ENCODE peak calls at places on chromosomes 11 and 22, in eight cellular contexts. One of them, this sample, is unnamed.

GRCh38 chr11:115642660-115643059 is 138.4 kb upstream of the CADM1 start:
- DNase-seq in hepatocyte: no peak
- DNase-seq in NCI-H774: no peak
- DNase-seq in T-cell: no peak
- DNase-seq in SHP77: no peak
- DNase-seq in hypothalamus: no peak
- DNase-seq in KBM-7: no peak
- DNase-seq in NCI-H510A treated with DMSO at 0.1 percent for 48 hours: peak
- DNase-seq in this sample: no peak

GRCh38 chr11:91956711-91957110 is 267.9 kb upstream of the FAT3 start:
- DNase-seq in hepatocyte: no peak
- DNase-seq in NCI-H774: no peak
- DNase-seq in T-cell: no peak
- DNase-seq in SHP77: no peak
- DNase-seq in hypothalamus: no peak
- DNase-seq in KBM-7: no peak
- DNase-seq in NCI-H510A treated with DMSO at 0.1 percent for 48 hours: no peak
- DNase-seq in this sample: no peak

GRCh38 chr11:74534216-74534615 is 40.7 kb upstream of the LIPT2 start:
- DNase-seq in hepatocyte: no peak
- DNase-seq in NCI-H774: no peak
- DNase-seq in T-cell: no peak
- DNase-seq in SHP77: no peak
- DNase-seq in hypothalamus: no peak
- DNase-seq in KBM-7: no peak
- DNase-seq in NCI-H510A treated with DMSO at 0.1 percent for 48 hours: no peak
- DNase-seq in this sample: no peak

GRCh38 chr11:36868380-36868779 is 270.3 kb upstream of the RAG2 start:
- DNase-seq in hepatocyte: no peak
- DNase-seq in NCI-H774: no peak
- DNase-seq in T-cell: no peak
- DNase-seq in SHP77: no peak
- DNase-seq in hypothalamus: no peak
- DNase-seq in KBM-7: no peak
- DNase-seq in NCI-H510A treated with DMSO at 0.1 percent for 48 hours: no peak
- DNase-seq in this sample: no peak

GRCh38 chr22:46547883-46548244 is 10.4 kb upstream of the CELSR1 start:
- DNase-seq in hepatocyte: peak
- DNase-seq in NCI-H774: no peak
- DNase-seq in T-cell: no peak
- DNase-seq in SHP77: no peak
- DNase-seq in hypothalamus: no peak
- DNase-seq in KBM-7: no peak
- DNase-seq in NCI-H510A treated with DMSO at 0.1 percent for 48 hours: no peak
- DNase-seq in this sample: no peak

GRCh38 chr22:47221840-47222615 is 459.6 kb downstream of the TBC1D22A start:
- DNase-seq in hepatocyte: no peak
- DNase-seq in NCI-H774: no peak
- DNase-seq in T-cell: no peak
- DNase-seq in SHP77: no peak
- DNase-seq in hypothalamus: no peak
- DNase-seq in KBM-7: no peak
- DNase-seq in NCI-H510A treated with DMSO at 0.1 percent for 48 hours: no peak
- DNase-seq in this sample: no peak

GRCh38 chr22:44391481-44392445 is 79.0 kb upstream of the SHISAL1 start:
- DNase-seq in hepatocyte: no peak
- DNase-seq in NCI-H774: no peak
- DNase-seq in T-cell: no peak
- DNase-seq in SHP77: no peak
- DNase-seq in hypothalamus: no peak
- DNase-seq in KBM-7: no peak
- DNase-seq in NCI-H510A treated with DMSO at 0.1 percent for 48 hours: no peak
- DNase-seq in this sample: no peak

GRCh38 chr22:48192071-48192470 is 1429.6 kb downstream of the TBC1D22A start:
- DNase-seq in hepatocyte: no peak
- DNase-seq in NCI-H774: no peak
- DNase-seq in T-cell: no peak
- DNase-seq in SHP77: no peak
- DNase-seq in hypothalamus: no peak
- DNase-seq in KBM-7: no peak
- DNase-seq in NCI-H510A treated with DMSO at 0.1 percent for 48 hours: no peak
- DNase-seq in this sample: no peak

GRCh38 chr11:16397355-16397754 is 41.0 kb upstream of the SOX6 start:
- DNase-seq in hepatocyte: no peak
- DNase-seq in NCI-H774: no peak
- DNase-seq in T-cell: no peak
- DNase-seq in SHP77: no peak
- DNase-seq in hypothalamus: no peak
- DNase-seq in KBM-7: no peak
- DNase-seq in NCI-H510A treated with DMSO at 0.1 percent for 48 hours: no peak
- DNase-seq in this sample: no peak

GRCh38 chr11:19769820-19770219 is 57.2 kb downstream of the NAV2 start:
- DNase-seq in hepatocyte: no peak
- DNase-seq in NCI-H774: no peak
- DNase-seq in T-cell: no peak
- DNase-seq in SHP77: no peak
- DNase-seq in hypothalamus: no peak
- DNase-seq in KBM-7: no peak
- DNase-seq in NCI-H510A treated with DMSO at 0.1 percent for 48 hours: no peak
- DNase-seq in this sample: no peak

GRCh38 chr11:76916712-76917111 is 56.0 kb downstream of the ACER3 start:
- DNase-seq in hepatocyte: peak
- DNase-seq in NCI-H774: no peak
- DNase-seq in T-cell: no peak
- DNase-seq in SHP77: no peak
- DNase-seq in hypothalamus: no peak
- DNase-seq in KBM-7: no peak
- DNase-seq in NCI-H510A treated with DMSO at 0.1 percent for 48 hours: no peak
- DNase-seq in this sample: no peak

GRCh38 chr11:125080531-125080911 is 17.4 kb downstream of the SLC37A2 start:
- DNase-seq in hepatocyte: no peak
- DNase-seq in NCI-H774: no peak
- DNase-seq in T-cell: no peak
- DNase-seq in SHP77: no peak
- DNase-seq in hypothalamus: no peak
- DNase-seq in KBM-7: no peak
- DNase-seq in NCI-H510A treated with DMSO at 0.1 percent for 48 hours: no peak
- DNase-seq in this sample: no peak

GRCh38 chr22:37501610-37502341 is 15.6 kb upstream of the MFNG start:
- DNase-seq in hepatocyte: peak
- DNase-seq in NCI-H774: peak
- DNase-seq in T-cell: no peak
- DNase-seq in SHP77: peak
- DNase-seq in hypothalamus: no peak
- DNase-seq in KBM-7: no peak
- DNase-seq in NCI-H510A treated with DMSO at 0.1 percent for 48 hours: peak
- DNase-seq in this sample: no peak

GRCh38 chr22:20174785-20175596 is 24.1 kb upstream of the CCDC188 start:
- DNase-seq in hepatocyte: peak
- DNase-seq in NCI-H774: no peak
- DNase-seq in T-cell: no peak
- DNase-seq in SHP77: no peak
- DNase-seq in hypothalamus: no peak
- DNase-seq in KBM-7: no peak
- DNase-seq in NCI-H510A treated with DMSO at 0.1 percent for 48 hours: no peak
- DNase-seq in this sample: no peak

GRCh38 chr11:27440090-27440489 is 32.5 kb downstream of the LGR4 start:
- DNase-seq in hepatocyte: no peak
- DNase-seq in NCI-H774: no peak
- DNase-seq in T-cell: no peak
- DNase-seq in SHP77: no peak
- DNase-seq in hypothalamus: no peak
- DNase-seq in KBM-7: no peak
- DNase-seq in NCI-H510A treated with DMSO at 0.1 percent for 48 hours: no peak
- DNase-seq in this sample: no peak

GRCh38 chr22:43707650-43708049 is 104.5 kb downstream of the EFCAB6 start:
- DNase-seq in hepatocyte: no peak
- DNase-seq in NCI-H774: no peak
- DNase-seq in T-cell: no peak
- DNase-seq in SHP77: peak
- DNase-seq in hypothalamus: no peak
- DNase-seq in KBM-7: no peak
- DNase-seq in NCI-H510A treated with DMSO at 0.1 percent for 48 hours: peak
- DNase-seq in this sample: peak

This sample was measured in epithelial cell of prostate.